ENCODE peak calls at places on chromosome 1, in nine cellular contexts. D is GM23248, G is neural progenitor cell, I is left lung, V is heart left ventricle, C is tibial artery, M is body of pancreas, B is tibial nerve, O is ovary. Z is an unnamed sample.

GRCh38 chr1:1788646-1789431 is 10.6 kb upstream of the NADK start:
- DNase-seq in D (peak; percentile 48), G (peak; percentile 41), I (no peak), V (no peak), C (no peak), M (no peak), B (no peak), O (no peak), Z (no peak)

GRCh38 chr1:75836528-75836927 is 39.8 kb downstream of the MSH4 start:
- DNase-seq in D (no peak), G (no peak), I (no peak), V (no peak), C (no peak), M (no peak), B (no peak), O (no peak), Z (no peak)

GRCh38 chr1:9437931-9438330 is 101.3 kb upstream of the SLC25A33 start:
- DNase-seq in D (peak; percentile 87), G (no peak), I (peak; percentile 66), V (peak; percentile 34), C (peak; percentile 93), M (peak; percentile 85), B (peak; percentile 75), O (peak; percentile 61), Z (peak; percentile 83)

GRCh38 chr1:25503551-25504426 is 39.6 kb upstream of the LDLRAP1 start:
- DNase-seq in D (peak; percentile 34), G (peak; percentile 71), I (peak; percentile 63), V (peak; percentile 24), C (peak; percentile 79), M (peak; percentile 74), B (no peak), O (no peak), Z (peak; percentile 68)

GRCh38 chr1:8201331-8201861 is 116.5 kb upstream of the SLC45A1 start:
- DNase-seq in D (no peak), G (peak; percentile 20), I (no peak), V (no peak), C (no peak), M (no peak), B (no peak), O (no peak), Z (peak; percentile 66)

GRCh38 chr1:197272791-197273190 is 4.7 kb downstream of the CRB1 start:
- DNase-seq in D (peak; percentile 20), G (no peak), I (no peak), V (no peak), C (no peak), M (no peak), B (no peak), O (no peak), Z (no peak)

GRCh38 chr1:94033849-94034248 is 87.1 kb downstream of the ABCA4 start:
- DNase-seq in D (peak; percentile 50), G (no peak), I (no peak), V (no peak), C (no peak), M (no peak), B (no peak), O (no peak), Z (no peak)

GRCh38 chr1:23903754-23904153 is 9.4 kb downstream of the CNR2 start:
- DNase-seq in D (no peak), G (no peak), I (no peak), V (no peak), C (no peak), M (no peak), B (no peak), O (no peak), Z (no peak)

GRCh38 chr1:12405325-12406217 is 175.7 kb downstream of the VPS13D start:
- DNase-seq in D (peak; percentile 65), G (peak; percentile 46), I (peak; percentile 58), V (peak; percentile 27), C (peak; percentile 71), M (peak; percentile 41), B (peak; percentile 77), O (no peak), Z (peak; percentile 60)

GRCh38 chr1:12406218-12407021 is 176.6 kb downstream of the VPS13D start:
- DNase-seq in D (peak; percentile 45), G (peak; percentile 60), I (no peak), V (no peak), C (no peak), M (no peak), B (no peak), O (no peak), Z (no peak)

GRCh38 chr1:12402844-12403243 is 173.0 kb downstream of the VPS13D start:
- DNase-seq in D (no peak), G (no peak), I (no peak), V (no peak), C (no peak), M (no peak), B (no peak), O (no peak), Z (no peak)

GRCh38 chr1:12407050-12407961 is 177.5 kb downstream of the VPS13D start:
- DNase-seq in D (peak; percentile 85), G (no peak), I (no peak), V (peak; percentile 27), C (no peak), M (peak; percentile 49), B (peak; percentile 52), O (no peak), Z (no peak)

DNA sequence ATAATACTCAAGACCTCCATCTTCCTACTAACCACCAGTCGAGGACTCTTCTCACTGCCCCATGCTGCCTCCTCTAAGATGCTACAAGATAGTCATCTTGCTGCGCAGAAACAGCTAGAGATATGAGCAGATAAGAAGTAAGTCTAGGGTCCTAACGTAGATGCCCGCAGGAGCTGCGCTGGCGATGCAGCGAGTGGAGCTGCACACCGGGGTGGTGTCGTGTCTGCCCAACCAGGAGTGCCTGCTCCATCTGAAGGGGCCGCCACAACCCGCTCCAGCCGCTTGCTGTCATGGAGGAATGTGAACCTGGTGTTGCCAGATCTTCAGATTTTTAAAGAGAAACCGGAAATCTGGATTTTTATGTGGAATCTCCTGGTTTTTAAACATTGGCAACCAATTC is 175.1 kb downstream of the VPS13D start:
- DNase-seq in D (no peak), G (no peak), I (no peak), V (no peak), C (no peak), M (no peak), B (no peak), O (no peak), Z (no peak)
- H3K36me3 ChIP-seq in D (peaks cover 19% of the 10 kb centered on the region), G (peaks cover 3% of the 10 kb centered on the region), I (no peaks in the 10 kb centered on the region), V (peaks cover 71% of the 10 kb centered on the region), C (peaks cover 28% of the 10 kb centered on the region), M (peaks cover 1% of the 10 kb centered on the region), B (peaks cover 24% of the 10 kb centered on the region), O (no peaks in the 10 kb centered on the region), Z (peaks cover 4% of the 10 kb centered on the region)

GRCh38 chr1:44720281-44720680 is 10.7 kb downstream of the RNU5D-1 start:
- DNase-seq in D (no peak), G (no peak), I (no peak), V (no peak), C (no peak), M (no peak), B (no peak), O (peak; percentile 4), Z (no peak)

GRCh38 chr1:44717196-44717595 is 13.8 kb downstream of the RNU5D-1 start:
- DNase-seq in D (peak; percentile 10), G (no peak), I (no peak), V (no peak), C (no peak), M (no peak), B (no peak), O (no peak), Z (no peak)

GRCh38 chr1:44719318-44719717 is 11.7 kb downstream of the RNU5D-1 start:
- DNase-seq in D (peak; percentile 7), G (no peak), I (no peak), V (no peak), C (no peak), M (no peak), B (no peak), O (peak; percentile 13), Z (no peak)

GRCh38 chr1:44714944-44715571 is 15.9 kb downstream of the RNU5D-1 start:
- DNase-seq in D (peak; percentile 81), G (peak; percentile 75), I (peak; percentile 61), V (peak; percentile 54), C (peak; percentile 75), M (peak; percentile 80), B (peak; percentile 71), O (peak; percentile 63), Z (peak; percentile 67)

DNA sequence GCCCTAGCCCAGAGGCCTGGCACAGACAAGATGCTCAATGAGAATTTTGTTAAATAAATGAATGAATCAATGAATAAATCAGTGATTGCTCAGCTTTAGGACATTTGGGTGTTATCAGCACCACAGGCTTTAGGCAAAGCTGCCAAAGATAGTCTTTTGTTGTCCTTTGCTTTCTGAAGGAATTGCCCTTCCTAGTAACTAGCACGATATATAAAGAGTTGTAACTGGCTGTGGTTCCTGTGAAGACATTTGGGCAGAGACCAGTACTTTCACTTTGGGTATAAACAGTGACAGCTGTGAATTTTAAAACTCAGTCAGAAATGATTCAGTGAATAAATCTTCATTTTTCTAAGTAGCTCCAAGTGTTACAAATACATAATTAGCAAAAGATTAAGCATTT is 13.3 kb downstream of the RNU5D-1 start:
- DNase-seq in D (no peak), G (no peak), I (no peak), V (no peak), C (no peak), M (no peak), B (no peak), O (no peak), Z (no peak)
- H3K4me1 ChIP-seq in D (no peaks in the 10 kb centered on the region), G (no peaks in the 10 kb centered on the region), I (peaks cover 22% of the 10 kb centered on the region), V (no peaks in the 10 kb centered on the region), C (no peaks in the 10 kb centered on the region), M (peaks cover 12% of the 10 kb centered on the region), B (no peaks in the 10 kb centered on the region), O (no peaks in the 10 kb centered on the region), Z (no peaks in the 10 kb centered on the region)

DNA sequence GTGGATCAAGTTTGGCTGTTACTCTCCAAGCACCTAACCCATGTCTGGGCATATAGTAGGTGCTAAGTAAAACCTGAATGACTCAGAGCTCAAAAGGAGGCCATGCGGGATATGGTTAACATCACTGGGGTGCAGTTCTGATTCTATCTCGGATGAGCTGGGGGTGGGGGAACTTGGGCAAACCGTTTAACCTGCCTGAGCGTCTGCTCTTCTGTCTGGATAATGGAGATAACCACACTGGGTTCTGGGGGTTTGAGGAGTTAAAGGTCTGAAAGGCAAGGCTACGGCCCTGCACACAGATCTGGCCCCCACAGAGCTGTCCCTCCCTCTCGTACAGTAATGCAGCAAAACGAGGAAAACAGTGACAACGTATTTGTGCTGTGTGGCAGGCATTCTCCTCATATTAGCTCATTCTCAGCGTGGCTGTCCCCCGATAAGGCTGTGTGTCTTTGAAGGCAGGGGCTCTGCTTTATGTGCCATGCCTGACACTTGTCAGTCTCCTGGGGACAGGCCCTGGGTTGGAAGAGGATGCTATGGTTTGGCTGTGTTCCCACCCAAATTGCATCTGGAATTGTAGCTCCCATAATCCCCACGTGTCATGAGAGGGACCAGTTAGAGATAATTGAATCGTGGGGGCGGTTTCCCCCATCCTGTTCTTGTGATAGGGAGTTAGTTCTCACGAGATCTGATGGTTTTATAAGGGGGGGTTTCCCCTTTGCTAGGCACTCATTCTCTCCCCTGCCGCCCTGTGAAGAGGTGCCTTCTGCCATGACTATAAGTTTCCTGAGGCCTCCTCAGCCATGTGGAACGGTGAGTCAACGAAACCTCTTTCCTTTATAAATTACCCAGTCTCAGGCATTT is 6.8 kb upstream of the ALDH4A1 start:
- DNase-seq in D (no peak), G (no peak), I (no peak), V (no peak), C (no peak), M (no peak), B (no peak), O (no peak), Z (no peak)
- H3K36me3 ChIP-seq in D (peaks cover 6% of the 10 kb centered on the region), G (no peaks in the 10 kb centered on the region), I (no peaks in the 10 kb centered on the region), V (peaks cover 37% of the 10 kb centered on the region), C (peaks cover 30% of the 10 kb centered on the region), M (peaks cover 27% of the 10 kb centered on the region), B (peaks cover 33% of the 10 kb centered on the region), O (no peaks in the 10 kb centered on the region), Z (peaks cover 3% of the 10 kb centered on the region)

GRCh38 chr1:201310986-201311355 is 27.7 kb downstream of the PKP1 start:
- DNase-seq in D (peak; percentile 50), G (no peak), I (no peak), V (peak; percentile 60), C (no peak), M (peak; percentile 74), B (peak; percentile 9), O (no peak), Z (no peak)

GRCh38 chr1:201307760-201308499 is 24.6 kb downstream of the PKP1 start:
- DNase-seq in D (peak; percentile 59), G (no peak), I (no peak), V (no peak), C (no peak), M (no peak), B (peak; percentile 14), O (no peak), Z (no peak)

GRCh38 chr1:201311356-201312011 is 28.2 kb downstream of the PKP1 start:
- DNase-seq in D (no peak), G (no peak), I (no peak), V (no peak), C (no peak), M (peak; percentile 10), B (no peak), O (no peak), Z (no peak)

GRCh38 chr1:201310251-201310985 is 27.1 kb downstream of the PKP1 start:
- DNase-seq in D (no peak), G (no peak), I (no peak), V (no peak), C (no peak), M (peak; percentile 4), B (no peak), O (no peak), Z (no peak)

DNA sequence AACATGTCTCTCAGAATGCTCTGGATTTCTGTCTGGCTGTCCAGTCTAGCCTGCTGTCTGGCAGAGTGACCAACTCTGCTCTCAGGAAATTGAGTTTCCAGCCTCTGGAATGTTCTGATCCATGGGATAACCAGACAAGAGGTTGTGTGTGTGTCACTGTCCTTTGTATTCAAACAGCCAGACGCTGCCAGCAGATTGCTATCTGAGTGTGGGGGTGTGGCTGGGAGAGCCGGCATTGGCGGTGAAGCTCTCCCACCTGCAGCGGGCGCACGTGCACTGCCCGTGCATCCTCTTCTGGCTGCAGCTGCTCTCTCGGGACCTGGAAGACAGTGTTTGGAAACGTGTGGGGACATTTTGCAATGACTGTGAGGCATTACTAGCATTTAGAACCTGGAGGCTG is 26.1 kb downstream of the PKP1 start:
- DNase-seq in D (peak; percentile 69), G (peak; percentile 89), I (peak; percentile 64), V (peak; percentile 77), C (peak; percentile 71), M (peak; percentile 74), B (peak; percentile 51), O (no peak), Z (no peak)
- H3K4me1 ChIP-seq in D (peaks cover 12% of the 10 kb centered on the region), G (peaks cover 9% of the 10 kb centered on the region), I (peaks cover 44% of the 10 kb centered on the region), V (peaks cover 26% of the 10 kb centered on the region), C (peaks cover 4% of the 10 kb centered on the region), M (peaks cover 9% of the 10 kb centered on the region), B (no peaks in the 10 kb centered on the region), O (no peaks in the 10 kb centered on the region), Z (no peaks in the 10 kb centered on the region)

Z was measured in aorta.